ENCODE peak calls at places on chromosomes 2 and 18, in seven cellular contexts. V is brain microvascular endothelial cell, N is uterus, F is cardiac fibroblast, L is AG09309, A is pancreas, O is fibroblast of pulmonary artery. R is an unnamed sample.

GRCh38 chr2:165876712-165877111 is 76.9 kb downstream of the TTC21B start:
- DNase-seq in V (peak; percentile 22), N (no peak), F (peak; percentile 16), L (no peak), A (no peak), O (peak; percentile 18), R (peak; percentile 16)

GRCh38 chr2:173051463-173051862 is 24.2 kb upstream of the MAP3K20 start:
- DNase-seq in V (no peak), N (no peak), F (no peak), L (no peak), A (no peak), O (no peak), R (no peak)

GRCh38 chr2:217797661-217798069 is 205.1 kb downstream of the TNS1 start:
- DNase-seq in V (no peak), N (no peak), F (no peak), L (no peak), A (peak; percentile 50), O (no peak), R (no peak)

GRCh38 chr18:80140455-80140985 is 31.5 kb downstream of the ADNP2 start:
- DNase-seq in V (no peak), N (no peak), F (no peak), L (no peak), A (no peak), O (no peak), R (no peak)

GRCh38 chr2:104853926-104854506 is at the start of gene POU3F3:
- DNase-seq in V (no peak), N (peak; percentile 63), F (no peak), L (no peak), A (peak; percentile 34), O (no peak), R (peak; percentile 69)

GRCh38 chr18:75483662-75484061 is 56.2 kb upstream of the SMIM21 start:
- DNase-seq in V (no peak), N (no peak), F (no peak), L (no peak), A (no peak), O (no peak), R (no peak)

GRCh38 chr2:47512581-47513083 is 109.7 kb downstream of the MSH2 start:
- DNase-seq in V (no peak), N (no peak), F (peak; percentile 32), L (no peak), A (no peak), O (peak; percentile 43), R (peak; percentile 58)

GRCh38 chr2:118013221-118013723 is 598 bp downstream of the CCDC93 start:
- DNase-seq in V (no peak), N (peak; percentile 25), F (peak; percentile 22), L (no peak), A (peak; percentile 64), O (no peak), R (peak; percentile 36)

GRCh38 chr2:169964740-169965139 is 137.5 kb downstream of the UBR3 start:
- DNase-seq in V (no peak), N (no peak), F (no peak), L (no peak), A (no peak), O (peak; percentile 11), R (peak; percentile 24)

GRCh38 chr2:60484080-60484737 is 69.2 kb downstream of the BCL11A start:
- DNase-seq in V (peak; percentile 79), N (no peak), F (peak; percentile 59), L (peak; percentile 62), A (no peak), O (peak; percentile 78), R (peak; percentile 76)

GRCh38 chr2:237739101-237739500 is 59.5 kb upstream of the RBM44 start:
- DNase-seq in V (no peak), N (peak; percentile 79), F (no peak), L (no peak), A (no peak), O (no peak), R (no peak)

DNA sequence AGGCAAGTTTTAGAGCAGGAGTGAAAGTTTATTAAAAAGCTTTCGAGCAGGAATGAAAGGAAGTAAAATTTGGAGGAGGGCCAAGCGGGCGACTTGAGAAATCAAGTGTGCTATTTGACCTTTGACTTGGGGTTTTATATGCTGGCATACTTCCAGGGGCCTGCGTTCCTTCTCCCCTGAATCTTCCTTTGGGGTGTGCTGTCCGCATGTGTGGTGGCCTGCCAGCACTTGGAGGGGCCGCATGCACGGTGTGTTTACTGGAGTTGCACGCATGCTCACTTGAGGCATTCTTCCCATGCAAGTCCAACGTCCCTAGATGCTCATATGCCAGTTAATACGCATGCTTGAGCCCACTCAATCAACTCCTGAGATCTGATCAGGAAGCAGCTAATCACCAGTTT is 78.3 kb upstream of the MAP4K4 start:
- DNase-seq in V (peak; percentile 24), N (peak; percentile 35), F (peak; percentile 45), L (no peak), A (no peak), O (no peak), R (peak; percentile 62)
- H3K4me3 ChIP-seq in V (no peak overlapping the region), N (no peak overlapping the region), F (no peak overlapping the region), L (no peak overlapping the region), A (no peak overlapping the region), O (no peak overlapping the region), R (no peak overlapping the region)

GRCh38 chr2:17148298-17149228 is 369.7 kb downstream of the RAD51AP2 start:
- DNase-seq in V (peak; percentile 18), N (no peak), F (peak; percentile 42), L (peak; percentile 5), A (no peak), O (peak; percentile 6), R (peak; percentile 55)
- TF ChIP-seq CTCF in V (peak; percentile 88), N (no peak), F (peak; percentile 59), L (peak; percentile 82), A (no peak), O (peak; percentile 31), R (peak; percentile 77)

GRCh38 chr2:236237468-236238190 is 26.6 kb downstream of the ASB18 start:
- DNase-seq in V (no peak), N (no peak), F (no peak), L (no peak), A (no peak), O (no peak), R (no peak)
- H3K4me3 ChIP-seq in V (peak overlapping the region; percentile 15), N (no peak overlapping the region), F (no peak overlapping the region), L (no peak overlapping the region), A (no peak overlapping the region), O (no peak overlapping the region), R (no peak overlapping the region)

GRCh38 chr2:143160732-143161707 is 31.8 kb downstream of the ARHGAP15 start:
- DNase-seq in V (no peak), N (no peak), F (no peak), L (no peak), A (no peak), O (no peak), R (no peak)

GRCh38 chr2:143163499-143163898 is 34.3 kb downstream of the ARHGAP15 start:
- DNase-seq in V (no peak), N (no peak), F (no peak), L (no peak), A (no peak), O (no peak), R (no peak)

GRCh38 chr2:143162997-143163396 is 33.8 kb downstream of the ARHGAP15 start:
- DNase-seq in V (no peak), N (no peak), F (no peak), L (no peak), A (no peak), O (no peak), R (no peak)

GRCh38 chr2:143165291-143165690 is 36.1 kb downstream of the ARHGAP15 start:
- DNase-seq in V (no peak), N (no peak), F (no peak), L (no peak), A (no peak), O (no peak), R (no peak)

DNA sequence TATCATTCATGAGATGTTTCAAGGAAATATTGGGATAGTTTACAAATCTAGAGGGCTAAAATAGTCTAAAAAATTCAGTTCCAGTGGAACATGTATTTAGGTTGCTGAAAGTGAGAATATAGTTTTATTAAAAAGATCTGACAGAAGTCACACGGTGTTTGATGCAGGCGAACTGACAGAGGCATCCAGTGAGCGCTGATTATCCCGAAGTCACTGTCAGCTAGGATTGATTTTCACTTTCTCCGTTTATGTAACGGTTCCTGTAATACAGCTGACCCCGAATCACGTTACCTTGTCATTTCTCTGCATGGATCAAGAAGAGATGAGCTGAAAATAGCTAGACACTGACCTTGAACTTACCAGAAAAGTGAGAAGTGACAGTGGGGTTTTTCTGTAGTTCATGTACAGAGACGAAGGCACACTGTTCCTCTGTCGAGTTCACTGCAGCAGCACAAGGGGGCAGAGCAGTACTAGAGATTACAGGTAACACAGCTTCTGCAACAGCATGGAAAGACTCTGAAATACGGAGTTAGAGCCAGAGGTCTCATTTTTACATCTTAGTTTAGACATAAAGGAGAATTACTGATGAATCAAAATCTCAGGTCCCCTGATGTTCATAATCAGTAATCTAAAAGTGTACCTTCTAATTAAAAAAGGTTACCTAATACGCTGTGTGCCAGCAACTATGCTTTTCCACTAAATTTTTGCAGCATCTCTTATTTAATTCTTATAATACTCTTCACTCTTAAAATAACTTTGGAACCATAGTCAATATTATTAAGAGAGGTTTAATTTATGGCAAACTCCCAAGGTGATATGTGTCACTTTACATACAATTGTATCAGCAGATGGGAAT is 33.0 kb downstream of the ARHGAP15 start:
- DNase-seq in V (peak; percentile 24), N (peak; percentile 18), F (peak; percentile 45), L (no peak), A (peak; percentile 16), O (peak; percentile 66), R (peak; percentile 76)
- TF ChIP-seq CTCF in V (peak; percentile 80), N (peak; percentile 46), F (peak; percentile 56), L (peak; percentile 50), A (peak; percentile 18), O (peak; percentile 71), R (peak; percentile 81)

DNA sequence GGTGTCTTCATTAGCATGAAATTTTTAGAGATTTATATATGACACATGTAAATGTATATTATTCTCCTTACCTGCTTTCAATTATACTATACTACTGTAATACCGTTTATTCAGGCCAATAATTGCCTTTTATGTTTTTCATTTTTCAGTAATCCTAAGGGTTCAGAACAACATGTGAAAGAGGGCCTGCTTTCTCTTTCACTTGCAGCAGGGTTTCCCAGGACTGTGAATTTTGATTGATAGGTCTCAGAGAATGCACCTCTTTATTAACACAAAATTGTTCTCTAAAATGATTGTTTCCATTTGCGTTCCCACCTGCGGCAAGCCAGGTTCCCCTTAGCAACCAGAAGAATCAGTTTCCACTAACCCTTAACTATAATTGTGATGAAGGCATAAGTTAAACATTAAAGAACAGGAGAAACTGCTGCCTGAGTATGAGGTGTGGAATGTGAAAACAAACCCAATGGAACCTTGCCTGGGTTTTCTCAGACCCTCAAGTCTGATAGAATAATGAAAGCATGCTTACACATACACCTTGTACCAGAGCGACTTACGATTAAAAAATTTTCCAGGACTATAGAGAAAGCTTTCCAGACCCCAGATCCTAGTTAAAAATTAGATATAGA is 1591.2 kb upstream of the LRRTM1 start:
- DNase-seq in V (no peak), N (no peak), F (no peak), L (no peak), A (no peak), O (no peak), R (no peak)
- H3K4me3 ChIP-seq in V (no peak overlapping the region), N (no peak overlapping the region), F (no peak overlapping the region), L (no peak overlapping the region), A (no peak overlapping the region), O (no peak overlapping the region), R (no peak overlapping the region)

DNA sequence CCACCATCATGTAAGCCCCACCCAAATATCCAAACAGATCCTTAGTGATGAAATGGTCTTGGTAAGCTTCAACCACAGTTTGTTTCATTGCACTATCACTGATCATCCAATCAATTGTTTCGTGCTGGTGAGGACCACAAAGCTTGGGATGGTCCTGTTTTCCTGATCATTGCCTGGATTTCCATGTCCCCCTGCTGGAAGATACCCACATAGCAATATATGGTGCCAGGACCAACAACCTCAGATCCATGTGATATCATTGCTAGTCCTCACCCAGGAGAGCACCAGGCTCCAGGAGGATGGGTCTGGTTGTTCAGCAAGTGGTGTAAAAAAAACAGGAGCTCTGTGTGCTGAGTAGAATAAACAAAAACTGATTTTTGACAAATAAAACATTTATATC is 206.5 kb upstream of the SH3BP4 start:
- DNase-seq in V (no peak), N (no peak), F (no peak), L (no peak), A (no peak), O (no peak), R (no peak)
- TF ChIP-seq CTCF in V (peak; percentile 35), N (no peak), F (no peak), L (peak; percentile 4), A (no peak), O (peak; percentile 9), R (peak; percentile 19)